ENCODE peak calls at places on chromosomes 3 and 15, in four cellular contexts. T is aorta; X is CD8-positive, alpha-beta memory T cell; N is T-helper 9 cell. D is an unnamed sample.

GRCh38 chr3:31103623-31104180 is 209.2 kb upstream of the GADL1 start:
- DNase-seq in N (no peak), X (no peak), T (no peak), D (no peak)

GRCh38 chr3:79056498-79056897 is 711.3 kb downstream of the ROBO1 start:
- DNase-seq in T (no peak), X (no peak), N (no peak), D (no peak)

GRCh38 chr3:147336543-147337278 is 69.6 kb downstream of the ZIC4 start:
- DNase-seq in T (no peak), X (no peak), N (no peak), D (no peak)

GRCh38 chr3:97793415-97794019 is 28.3 kb upstream of the CRYBG3 start:
- DNase-seq in T (no peak), X (no peak), N (no peak), D (peak)

GRCh38 chr15:56337084-56337725 is 28.0 kb upstream of the TEX9 start:
- DNase-seq in N (no peak), T (no peak), X (no peak), D (peak)

GRCh38 chr3:1348547-1348946 is 255.7 kb downstream of the CNTN6 start:
- DNase-seq in T (no peak), X (no peak), N (no peak), D (no peak)

GRCh38 chr3:169836942-169837275 is 24.2 kb upstream of the LRRC34 start:
- DNase-seq in X (no peak), T (no peak), N (no peak), D (no peak)

GRCh38 chr3:128858167-128858566 is 21.3 kb upstream of the ACAD9 start:
- DNase-seq in N (no peak), X (no peak), T (no peak), D (no peak)

GRCh38 chr3:185021326-185021725 is 131.5 kb downstream of the C3orf70 start:
- DNase-seq in X (no peak), N (no peak), T (no peak), D (no peak)

GRCh38 chr15:40958146-40958545 is 4.9 kb downstream of the CHAC1 start:
- DNase-seq in X (no peak), T (no peak), N (no peak), D (peak)

GRCh38 chr3:97658670-97659285 is 105.8 kb upstream of the ARL6 start:
- DNase-seq in T (no peak), N (no peak), X (no peak), D (peak)

GRCh38 chr3:123262868-123263267 is 61.1 kb downstream of the SEC22A start:
- DNase-seq in T (no peak), N (no peak), X (no peak), D (no peak)